ENCODE peak calls at places on chromosomes 7 and 10, in eight cellular contexts. R is sigmoid colon, F is transverse colon, S is IMR-90, V is H9, J is SK-N-SH, G is heart right ventricle, Q is Panc1. D is an unnamed sample. For H3K27me3, the result is how much of the 10 kb centered on the place peaks cover.

GRCh38 chr10:29535012-29535777 is 99.6 kb downstream of the SVIL start:
- DNase-seq in S (peak), F (peak), R (peak), J (peak), V (peak), G (no peak), Q (peak), D (peak)

GRCh38 chr10:119542357-119542989 is at the start of gene RGS10:
- DNase-seq in G (peak), Q (no peak), R (peak), V (peak), F (peak), S (peak), J (peak), D (no peak)

GRCh38 chr10:77873558-77874380 is 52.8 kb downstream of the DLG5 start:
- DNase-seq in G (no peak), R (peak), J (no peak), S (peak), F (peak), Q (no peak), V (no peak), D (no peak)

GRCh38 chr7:2523461-2523905 is 3.9 kb downstream of the LFNG start:
- DNase-seq in G (no peak), S (no peak), Q (no peak), J (no peak), V (peak), R (no peak), F (peak), D (no peak)

GRCh38 chr10:70742537-70743429 is 42.4 kb downstream of the TBATA start:
- DNase-seq in S (peak), J (no peak), Q (no peak), G (peak), F (peak), R (no peak), V (no peak), D (no peak)

GRCh38 chr10:5434017-5434753 is 21.8 kb downstream of the NET1 start:
- DNase-seq in G (no peak), V (no peak), Q (no peak), J (peak), S (peak), F (no peak), R (no peak), D (no peak)

GRCh38 chr7:123751816-123752215 is 3.0 kb upstream of the WASL start:
- DNase-seq in F (no peak), Q (no peak), S (peak), R (no peak), G (no peak), V (no peak), J (no peak), D (no peak)

GRCh38 chr10:36023939-36024338 is 381.8 kb upstream of the FZD8 start:
- DNase-seq in G (no peak), R (no peak), Q (no peak), S (peak), F (no peak), V (no peak), J (no peak), D (no peak)

GRCh38 chr7:40469481-40469880 is 334.7 kb downstream of the SUGCT start:
- DNase-seq in R (no peak), V (no peak), S (peak), J (no peak), F (no peak), Q (peak), G (no peak), D (no peak)

GRCh38 chr10:11162828-11163599 is 145.3 kb downstream of the CELF2 start:
- DNase-seq in R (peak), F (peak), G (peak), Q (no peak), J (no peak), V (no peak), S (no peak), D (no peak)

GRCh38 chr7:77321300-77321699 is 94.8 kb downstream of the GSAP start:
- DNase-seq in F (no peak), V (no peak), S (no peak), G (no peak), Q (no peak), R (no peak), J (no peak), D (no peak)

GRCh38 chr7:111763221-111763791 is 201.0 kb upstream of the IMMP2L start:
- DNase-seq in S (peak), G (no peak), F (no peak), Q (peak), J (peak), V (peak), R (no peak), D (peak)

GRCh38 chr7:84490661-84491060 is 296.1 kb upstream of the SEMA3A start:
- DNase-seq in Q (no peak), R (no peak), S (no peak), V (no peak), F (no peak), G (no peak), J (no peak), D (no peak)

GRCh38 chr10:90461437-90462155 is 396.2 kb downstream of the HTR7 start:
- DNase-seq in G (no peak), F (no peak), R (no peak), S (no peak), J (no peak), V (no peak), Q (no peak), D (no peak)

GRCh38 chr10:47329905-47330304 is 7.7 kb downstream of the GDF2 start:
- DNase-seq in Q (no peak), G (no peak), V (no peak), F (no peak), R (no peak), J (no peak), S (no peak), D (no peak)

GRCh38 chr10:102597131-102597891 is 47.0 kb upstream of the TRIM8 start:
- DNase-seq in G (no peak), V (no peak), S (no peak), J (no peak), Q (no peak), F (no peak), R (peak), D (no peak)

GRCh38 chr7:52944916-52945315 is 90.5 kb upstream of the POM121L12 start:
- DNase-seq in V (no peak), Q (peak), J (no peak), F (no peak), G (no peak), R (no peak), S (no peak), D (no peak)

GRCh38 chr7:116399808-116400207 is 99.7 kb upstream of the CAV2 start:
- DNase-seq in F (no peak), R (no peak), Q (no peak), J (no peak), S (peak), V (no peak), G (no peak), D (no peak)

GRCh38 chr7:73556208-73557107 is 1.0 kb downstream of the BCL7B start:
- DNase-seq in Q (peak), F (no peak), G (no peak), R (no peak), S (peak), V (no peak), J (no peak), D (no peak)

GRCh38 chr7:73555411-73555982 is 2.0 kb downstream of the BCL7B start:
- DNase-seq in V (no peak), J (no peak), S (no peak), Q (no peak), F (no peak), R (no peak), G (no peak), D (no peak)

GRCh38 chr7:73557108-73557396 is 438 bp downstream of the BCL7B start:
- DNase-seq in R (peak), F (peak), V (peak), S (peak), Q (peak), J (peak), G (peak), D (peak)

GRCh38 chr7:73557397-73558257 is at the start of gene BCL7B:
- DNase-seq in V (peak), F (peak), G (peak), J (peak), S (peak), Q (peak), R (peak), D (peak)

DNA sequence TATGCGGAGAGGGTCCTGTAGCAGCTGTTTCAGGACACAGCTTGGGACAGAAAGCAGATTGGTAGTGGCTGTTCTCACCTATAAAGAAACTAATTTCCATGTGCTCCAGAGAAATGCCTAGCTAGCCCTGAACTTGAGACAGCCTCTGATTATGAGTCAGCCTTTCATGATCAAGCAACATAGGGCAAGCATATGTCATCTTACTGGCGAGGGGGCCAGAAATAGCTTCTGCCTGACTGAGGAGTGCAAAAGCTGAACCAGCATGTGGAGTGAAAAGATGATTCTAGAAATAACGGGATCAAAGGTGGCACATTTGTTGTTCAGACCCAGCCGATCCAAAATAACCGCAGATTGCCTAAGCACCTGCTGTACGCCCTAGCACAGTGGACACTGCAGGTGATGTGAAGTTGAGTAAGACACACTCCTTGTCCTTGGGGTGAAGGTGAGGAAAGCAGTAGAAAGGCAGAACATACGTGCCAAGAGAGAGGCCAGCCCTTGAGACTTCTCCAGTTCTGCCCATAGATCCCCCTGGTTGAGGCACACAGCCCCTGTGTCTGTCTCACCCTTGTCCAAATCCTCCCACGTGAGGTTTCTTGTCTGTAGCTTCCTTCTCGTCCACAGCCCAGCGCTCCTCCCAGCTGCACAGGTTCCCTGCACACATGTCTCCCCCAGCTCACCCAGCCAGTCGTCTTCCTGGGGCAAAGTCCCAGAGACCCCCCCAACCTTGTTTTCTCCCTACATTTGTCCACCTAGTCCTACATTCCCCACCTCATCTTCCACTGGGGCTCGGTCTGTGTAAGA is 2.7 kb upstream of the BCL7B start:
- DNase-seq in R (no peak), J (peak), G (no peak), Q (peak), V (no peak), S (peak), F (no peak), D (no peak)
- H3K27ac ChIP-seq in R (no peak), J (no peak), G (peak), Q (no peak), V (no peak), S (no peak), F (no peak), D (no peak)

GRCh38 chr7:157675427-157675930 is 338.7 kb downstream of the DNAJB6 start:
- DNase-seq in R (peak), Q (no peak), S (no peak), J (no peak), G (no peak), V (peak), F (no peak), D (no peak)

GRCh38 chr7:157678503-157678902 is 341.7 kb downstream of the DNAJB6 start:
- DNase-seq in F (no peak), J (no peak), S (no peak), V (peak), Q (no peak), R (peak), G (no peak), D (no peak)

GRCh38 chr7:157674715-157675426 is 338.1 kb downstream of the DNAJB6 start:
- DNase-seq in Q (no peak), R (peak), J (no peak), V (peak), G (no peak), S (no peak), F (no peak), D (no peak)

GRCh38 chr7:157676001-157676400 is 339.2 kb downstream of the DNAJB6 start:
- DNase-seq in Q (no peak), J (no peak), V (peak), G (no peak), F (no peak), S (no peak), R (peak), D (no peak)

GRCh38 chr7:157676456-157677255 is 339.9 kb downstream of the DNAJB6 start:
- DNase-seq in G (no peak), F (no peak), R (peak), J (no peak), V (peak), Q (no peak), S (no peak), D (no peak)
- H3K27me3 ChIP-seq in G (half or more), F (under half), R (under half), J (under half), V (under half), Q (under half), S (under half), D (under half)

DNA sequence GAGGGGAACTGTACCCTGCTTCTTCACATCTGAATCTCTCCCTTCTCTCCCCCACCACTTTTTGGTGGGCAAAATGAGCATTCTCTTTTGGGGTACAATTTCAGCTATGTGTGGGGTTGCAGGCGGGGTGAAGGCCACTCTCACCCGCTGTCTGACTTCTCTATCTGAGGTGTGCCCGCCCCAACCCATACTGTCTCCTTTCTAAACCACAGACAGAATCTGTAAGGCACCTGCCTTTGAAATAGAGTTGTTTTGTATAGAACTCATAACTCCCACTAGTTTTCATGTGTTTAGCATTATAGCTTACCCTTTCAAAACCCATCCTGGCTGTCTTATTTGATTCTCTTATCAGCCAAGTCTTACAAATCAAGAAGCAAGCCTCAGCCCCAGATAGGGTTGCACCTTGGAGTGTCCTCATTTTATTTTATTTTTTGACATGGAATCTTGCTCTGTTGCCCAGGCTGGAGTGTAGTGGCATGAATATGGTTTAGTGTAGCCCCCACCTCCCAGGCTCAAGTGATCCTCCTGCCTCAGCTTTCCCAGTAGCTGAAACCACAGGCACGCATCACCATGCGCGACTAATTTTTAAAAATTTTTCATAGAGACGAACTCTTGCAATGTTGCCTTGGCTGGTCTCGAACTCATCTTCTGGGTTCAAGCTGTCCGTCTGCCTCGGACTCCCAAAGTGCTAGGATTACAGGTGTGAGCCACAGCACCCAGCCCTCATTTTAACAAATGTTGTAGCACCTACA is 11.9 kb downstream of the TSPAN14 start:
- DNase-seq in S (no peak), J (no peak), G (no peak), F (no peak), R (no peak), Q (no peak), V (no peak), D (no peak)
- H3K27ac ChIP-seq in S (no peak), J (no peak), G (peak), F (peak), R (peak), Q (no peak), V (no peak), D (no peak)

GRCh38 chr10:7135188-7135587 is 275.6 kb downstream of the SFMBT2 start:
- DNase-seq in G (no peak), Q (no peak), F (no peak), S (no peak), J (no peak), R (no peak), V (no peak), D (no peak)

GRCh38 chr10:7134448-7134847 is 276.4 kb downstream of the SFMBT2 start:
- DNase-seq in S (no peak), G (no peak), J (no peak), R (no peak), F (no peak), Q (no peak), V (no peak), D (no peak)

GRCh38 chr10:7130191-7130911 is 280.5 kb downstream of the SFMBT2 start:
- DNase-seq in R (no peak), J (no peak), S (no peak), Q (no peak), F (no peak), V (no peak), G (no peak), D (no peak)

GRCh38 chr10:7133958-7134357 is 276.9 kb downstream of the SFMBT2 start:
- DNase-seq in V (no peak), R (no peak), J (no peak), S (no peak), Q (no peak), G (no peak), F (no peak), D (no peak)

DNA sequence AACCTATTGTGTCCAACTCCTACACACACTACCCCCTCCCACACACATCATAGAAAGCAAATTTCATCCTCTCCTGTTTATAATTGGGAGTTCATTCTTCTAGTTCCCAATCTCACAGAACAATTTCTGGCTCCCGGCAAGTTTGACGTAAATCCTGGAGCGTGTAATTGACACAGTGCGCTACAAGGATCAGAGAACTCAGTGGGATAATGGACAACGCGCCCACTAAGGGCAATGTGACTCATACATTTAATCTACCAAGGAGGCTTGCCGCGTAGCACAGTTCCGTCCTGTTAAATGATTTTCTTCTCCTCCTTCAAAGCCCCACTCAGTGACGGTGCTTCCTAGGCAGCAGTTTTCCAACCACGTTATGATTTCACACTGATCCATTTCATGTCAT is 277.6 kb downstream of the SFMBT2 start:
- DNase-seq in J (no peak), S (no peak), Q (no peak), G (no peak), V (no peak), F (no peak), R (no peak), D (no peak)
- H3K27me3 ChIP-seq in J (under half), S (under half), Q (under half), G (under half), V (under half), F (under half), R (under half), D (under half)

GRCh38 chr7:28083159-28083997 is 97.2 kb downstream of the JAZF1 start:
- DNase-seq in R (peak), Q (no peak), S (peak), V (no peak), F (no peak), J (no peak), G (no peak), D (no peak)

GRCh38 chr7:28083998-28084985 is 96.3 kb downstream of the JAZF1 start:
- DNase-seq in F (no peak), S (no peak), G (no peak), V (no peak), J (no peak), Q (no peak), R (no peak), D (no peak)

GRCh38 chr7:28082071-28082470 is 98.5 kb downstream of the JAZF1 start:
- DNase-seq in R (no peak), V (no peak), S (no peak), J (no peak), F (no peak), Q (no peak), G (no peak), D (no peak)

GRCh38 chr7:28078036-28078901 is 102.3 kb downstream of the JAZF1 start:
- DNase-seq in Q (no peak), R (no peak), J (peak), F (peak), S (peak), V (no peak), G (no peak), D (no peak)

DNA sequence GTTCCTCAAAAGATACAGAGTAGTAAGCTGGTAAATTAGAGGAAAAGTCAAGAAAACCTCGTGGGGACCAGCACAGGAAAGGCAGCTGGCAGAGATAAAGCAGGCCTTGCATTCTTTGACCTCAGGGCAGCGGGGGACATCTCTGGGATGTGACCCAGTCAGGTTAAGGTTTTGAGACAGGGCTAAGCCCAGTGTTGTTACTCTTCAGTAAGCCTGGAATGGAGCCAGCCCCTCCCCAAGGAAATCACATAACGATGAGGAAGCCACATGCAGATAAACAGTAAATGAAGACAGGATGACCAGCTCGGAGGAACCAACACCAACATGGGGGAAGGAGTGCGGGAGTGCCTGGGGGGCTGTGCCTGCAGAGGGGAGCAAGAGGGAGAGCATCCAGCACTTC is 99.6 kb downstream of the JAZF1 start:
- DNase-seq in R (no peak), F (peak), V (no peak), G (no peak), S (no peak), Q (no peak), J (peak), D (no peak)
- H3K27ac ChIP-seq in R (no peak), F (no peak), V (no peak), G (no peak), S (no peak), Q (no peak), J (no peak), D (no peak)

GRCh38 chr10:127738512-127739424 is 1.8 kb downstream of the FOXI2 start:
- DNase-seq in R (no peak), V (peak), S (no peak), F (no peak), J (peak), G (no peak), Q (no peak), D (no peak)
- H3K27me3 ChIP-seq in R (half or more), V (under half), S (under half), F (half or more), J (under half), G (half or more), Q (under half), D (under half)

D was measured in iPS DF 6.9.